ENCODE peak calls at places on chromosomes 3 and 15, in four cellular contexts. U is NCI-H460, X is amygdala, D is renal cortical epithelial cell. L is an unnamed sample.

GRCh38 chr3:178474526-178474925 is 61.7 kb upstream of the KCNMB2 start:
- DNase-seq in U (no peak), X (no peak), D (no peak), L (no peak)

GRCh38 chr3:127772273-127772672 is 50.0 kb downstream of the MGLL start:
- DNase-seq in U (no peak), X (no peak), D (no peak), L (no peak)

GRCh38 chr15:89364341-89364740 is 29.7 kb upstream of the POLG start:
- DNase-seq in U (no peak), X (peak; percentile 31), D (no peak), L (peak; percentile 57)

GRCh38 chr3:108301695-108302404 is 5.5 kb downstream of the HHLA2 start:
- DNase-seq in U (no peak), X (no peak), D (peak; percentile 85), L (no peak)

GRCh38 chr3:23758253-23758838 is 47.4 kb upstream of the UBE2E1 start:
- DNase-seq in U (no peak), X (no peak), D (no peak), L (no peak)

GRCh38 chr3:195249858-195250464 is 21.0 kb downstream of the XXYLT1 start:
- DNase-seq in U (no peak), X (no peak), D (no peak), L (no peak)

GRCh38 chr3:134092231-134092701 is 62.5 kb upstream of the SLCO2A1 start:
- DNase-seq in U (no peak), X (no peak), D (no peak), L (no peak)

GRCh38 chr3:77889616-77890015 is 849.7 kb downstream of the ROBO2 start:
- DNase-seq in U (no peak), X (no peak), D (no peak), L (no peak)

GRCh38 chr3:184937611-184938010 is 125.6 kb downstream of the VPS8 start:
- DNase-seq in U (no peak), X (no peak), D (no peak), L (no peak)

GRCh38 chr3:101848326-101848725 is 988 bp upstream of the NFKBIZ start:
- DNase-seq in U (no peak), X (no peak), D (peak; percentile 41), L (no peak)

GRCh38 chr3:189041482-189042090 is 130.2 kb upstream of the TPRG1 start:
- DNase-seq in U (peak; percentile 40), X (no peak), D (peak; percentile 63), L (no peak)

GRCh38 chr15:31954364-31954763 is 76.0 kb upstream of the CHRNA7 start:
- DNase-seq in U (no peak), X (peak; percentile 52), D (no peak), L (no peak)

GRCh38 chr15:29346998-29347397 is 77.4 kb upstream of the NSMCE3 start:
- DNase-seq in U (no peak), X (no peak), D (no peak), L (no peak)

GRCh38 chr3:159982442-159982841 is 6.2 kb upstream of the IL12A start:
- DNase-seq in U (no peak), X (no peak), D (no peak), L (no peak)

GRCh38 chr3:172259191-172259590 is 189.1 kb downstream of the GHSR start:
- DNase-seq in U (no peak), X (no peak), D (no peak), L (no peak)

GRCh38 chr3:82157952-82158351 is 396.5 kb upstream of the GBE1 start:
- DNase-seq in U (no peak), X (no peak), D (peak; percentile 91), L (no peak)

GRCh38 chr15:58909616-58910015 is 23.9 kb downstream of the SLTM start:
- DNase-seq in U (no peak), X (no peak), D (no peak), L (no peak)

L was measured in cerebellum.